ENCODE peak calls at places on chromosomes 2 and 18, in nine cellular contexts. G is tibial nerve, V is right lobe of liver, O is MM.1S, I is left lung, S is OCI-LY7, Z is thyroid gland, L is AG09309, T is transverse colon. A is an unnamed sample.

GRCh38 chr18:34493566-34494358 is 216.3 kb upstream of the DTNA start:
- DNase-seq in S (no peak), I (no peak), G (no peak), V (peak; percentile 61), O (peak; percentile 68), L (no peak), Z (peak; percentile 82), T (no peak), A (no peak)

GRCh38 chr18:42586603-42587002 is 528.9 kb downstream of the RIT2 start:
- DNase-seq in V (no peak), G (no peak), I (no peak), S (no peak), L (no peak), O (no peak), T (no peak), Z (no peak), A (no peak)

GRCh38 chr18:68520406-68521075 is 194.4 kb downstream of the TMX3 start:
- DNase-seq in V (no peak), G (no peak), O (no peak), I (no peak), L (peak; percentile 17), Z (no peak), T (no peak), S (no peak), A (peak; percentile 27)

GRCh38 chr2:143720093-143720664 is 591.0 kb downstream of the ARHGAP15 start:
- DNase-seq in L (no peak), Z (no peak), I (no peak), T (no peak), G (no peak), V (no peak), O (no peak), S (no peak), A (no peak)

GRCh38 chr2:84849271-84849952 is 31.5 kb downstream of the TRABD2A start:
- DNase-seq in S (no peak), V (no peak), Z (no peak), O (no peak), L (peak; percentile 32), G (no peak), T (no peak), I (no peak), A (no peak)

GRCh38 chr2:238169021-238169707 is 10.4 kb downstream of the ERFE start:
- DNase-seq in G (peak; percentile 59), T (no peak), S (no peak), O (no peak), L (peak; percentile 80), I (no peak), Z (no peak), V (no peak), A (peak; percentile 92)

GRCh38 chr2:1854747-1855146 is 110.4 kb upstream of the PXDN start:
- DNase-seq in O (no peak), V (no peak), Z (peak; percentile 67), S (no peak), L (no peak), T (no peak), G (no peak), I (no peak), A (peak; percentile 56)

GRCh38 chr2:235287369-235287722 is 206.5 kb upstream of the AGAP1 start:
- DNase-seq in Z (no peak), S (no peak), L (no peak), O (no peak), T (no peak), V (no peak), G (no peak), I (no peak), A (no peak)

GRCh38 chr2:169819106-169819505 is 5.6 kb downstream of the METTL5 start:
- DNase-seq in T (no peak), L (no peak), V (no peak), G (no peak), O (no peak), I (no peak), S (no peak), Z (no peak), A (no peak)

GRCh38 chr2:24409700-24410556 is 49.6 kb upstream of the ITSN2 start:
- DNase-seq in T (peak; percentile 24), V (no peak), G (no peak), Z (peak; percentile 25), I (no peak), S (peak; percentile 76), O (peak; percentile 64), L (peak; percentile 28), A (peak; percentile 57)

GRCh38 chr18:22337311-22337710 is 80.4 kb downstream of the CTAGE1 start:
- DNase-seq in Z (no peak), L (no peak), V (no peak), S (no peak), I (no peak), T (no peak), O (no peak), G (no peak), A (no peak)

GRCh38 chr18:51168031-51168742 is 29.3 kb downstream of the MEX3C start:
- DNase-seq in V (no peak), S (no peak), G (no peak), I (no peak), L (no peak), O (no peak), Z (no peak), T (no peak), A (no peak)
- TF ChIP-seq CTCF in V (no peak), S (peak; percentile 43), G (no peak), I (no peak), L (no peak), O (peak; percentile 10), Z (no peak), T (no peak), A (no peak)

DNA sequence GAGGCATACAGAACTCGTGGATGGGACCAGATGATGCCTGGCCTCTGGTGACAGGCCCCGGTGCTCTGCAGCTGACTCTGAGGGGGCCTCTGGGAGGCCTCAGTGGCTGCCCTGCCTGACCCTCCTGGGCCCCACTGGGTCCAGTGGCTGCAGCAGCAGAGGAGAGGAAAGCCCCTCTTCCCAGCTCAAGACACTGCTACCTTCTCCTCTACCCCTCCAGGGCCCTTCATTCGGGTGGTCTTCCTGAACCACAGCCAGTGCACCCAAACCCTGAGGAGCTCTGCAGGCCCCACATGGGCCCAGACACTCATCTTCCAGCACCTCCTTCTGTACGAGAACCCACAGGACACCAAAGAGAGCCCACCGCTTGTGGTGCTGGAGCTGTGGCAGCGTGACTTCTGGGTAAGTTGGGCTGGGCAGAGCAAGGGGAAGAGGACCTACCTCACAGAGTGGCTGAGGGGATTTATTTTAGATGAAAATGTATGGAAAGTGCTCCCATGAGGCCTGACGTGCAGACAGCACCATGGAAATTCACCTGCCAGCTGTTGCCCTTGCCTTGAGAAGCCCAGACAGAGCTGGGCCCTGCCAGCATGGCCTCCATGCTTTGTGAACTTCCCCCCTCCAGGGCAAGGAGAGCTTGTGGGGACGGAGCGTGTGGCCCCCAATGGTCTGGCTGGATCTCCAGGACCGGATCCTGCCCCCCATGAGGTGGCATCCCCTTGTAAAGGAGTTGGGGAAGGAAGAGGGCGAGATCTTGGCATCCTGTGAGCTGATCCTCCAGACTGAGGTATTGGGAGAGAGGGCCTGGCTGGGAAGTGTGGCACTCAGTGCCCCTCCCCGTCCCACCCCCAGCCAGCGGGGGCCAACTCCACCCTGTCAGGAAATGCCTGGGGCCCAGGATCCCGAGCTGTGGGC is 46.3 kb downstream of the LMAN2L start:
- DNase-seq in O (no peak), Z (no peak), S (no peak), G (no peak), L (no peak), I (no peak), V (no peak), T (no peak), A (no peak)
- H3K4me3 ChIP-seq in O (no peak overlapping the region), Z (no peak overlapping the region), S (no peak overlapping the region), G (no peak overlapping the region), L (no peak overlapping the region), I (no peak overlapping the region), V (no peak overlapping the region), T (no peak overlapping the region), A (no peak overlapping the region)

GRCh38 chr18:12779043-12779442 is 76.2 kb downstream of the PSMG2 start:
- DNase-seq in T (no peak), L (no peak), O (no peak), G (no peak), V (no peak), S (no peak), I (no peak), Z (no peak), A (no peak)
- TF ChIP-seq CTCF in T (no peak), L (no peak), O (no peak), G (no peak), V (no peak), S (no peak), I (no peak), Z (no peak), A (no peak)

DNA sequence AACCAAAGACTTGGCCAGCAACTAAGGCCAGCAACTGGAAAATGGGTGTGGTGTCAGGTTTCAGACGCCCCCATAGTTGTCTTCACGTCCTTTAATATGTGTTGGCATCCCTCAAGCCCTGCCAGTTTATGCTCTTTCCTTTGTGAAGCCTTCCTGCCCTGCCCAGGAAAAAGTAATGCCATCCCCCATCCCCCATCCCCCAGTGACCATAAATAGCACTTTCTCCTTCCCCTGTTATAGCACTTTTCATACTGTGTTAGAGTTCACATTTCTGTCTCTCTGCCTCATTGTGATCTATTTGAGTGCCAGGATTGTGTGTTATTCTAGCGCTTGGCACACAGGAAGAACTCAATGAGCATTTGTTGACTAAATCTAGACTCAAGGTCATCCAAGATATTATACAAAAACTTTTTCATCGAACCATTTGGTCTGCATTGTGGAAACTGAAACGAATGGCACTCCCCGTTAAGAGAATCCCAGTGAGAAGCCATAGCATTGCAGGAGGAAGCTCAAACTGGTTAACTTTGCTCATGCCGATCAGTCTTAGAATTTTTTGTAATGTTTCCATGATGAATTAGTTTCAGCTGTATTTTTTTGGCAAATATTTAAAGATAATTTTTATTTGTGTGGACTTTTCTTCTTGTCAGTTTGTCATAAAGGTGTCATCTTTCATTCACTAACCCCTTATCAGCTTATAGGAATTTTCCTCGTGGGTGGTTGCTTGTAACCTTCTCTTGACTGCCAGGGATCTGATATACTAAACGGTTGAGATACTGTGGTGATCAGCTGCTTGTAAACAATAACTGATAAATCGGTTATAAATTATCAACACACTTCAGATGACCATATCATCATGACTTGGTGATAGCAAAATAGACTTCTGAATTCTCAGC is 15.7 kb downstream of the CRIM1 start:
- DNase-seq in Z (peak; percentile 31), L (no peak), S (no peak), I (no peak), V (no peak), O (no peak), G (no peak), T (peak; percentile 33), A (no peak)
- H3K4me3 ChIP-seq in Z (no peak overlapping the region), L (no peak overlapping the region), S (no peak overlapping the region), I (no peak overlapping the region), V (no peak overlapping the region), O (no peak overlapping the region), G (no peak overlapping the region), T (no peak overlapping the region), A (no peak overlapping the region)

DNA sequence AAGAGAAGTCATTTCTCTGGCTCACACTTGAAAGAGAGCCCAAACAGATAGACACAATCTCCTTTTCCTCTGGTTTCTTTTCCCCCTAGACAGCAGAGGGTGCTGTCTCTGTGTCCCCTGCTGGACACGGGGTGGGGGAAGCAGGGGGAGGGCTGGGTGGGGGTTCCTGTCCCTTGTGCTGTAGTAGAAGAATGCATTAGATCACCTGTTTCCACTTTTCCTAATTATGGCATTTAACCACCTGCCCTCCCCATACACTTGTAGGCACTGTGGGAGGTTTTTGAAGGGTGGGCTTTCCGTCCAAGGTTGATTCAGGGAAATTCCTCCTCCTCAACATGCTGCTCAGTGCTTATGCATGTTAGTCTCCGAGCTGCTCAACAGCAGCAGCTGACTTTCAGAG is 206.2 kb upstream of the EPAS1 start:
- DNase-seq in V (no peak), L (no peak), T (no peak), O (no peak), G (no peak), Z (peak; percentile 68), S (no peak), I (no peak), A (no peak)
- TF ChIP-seq CTCF in V (peak; percentile 15), L (no peak), T (no peak), O (no peak), G (no peak), Z (peak; percentile 11), S (no peak), I (no peak), A (no peak)